ENCODE peak calls at places on chromosomes 13 and 19, in ten cellular contexts. A is iris pigment epithelial cell, V is caudate nucleus, N is germinal center, U is fibroblast of the aortic adventitia, J is HFF-Myc, H is glutamatergic neuron, I is GDM1, Q is AG09319, E is NCI-H2081. Z is an unnamed sample.

GRCh38 chr13:111020546-111020945 is 94.6 kb upstream of the ARHGEF7 start:
- DNase-seq in E (no peak), A (no peak), J (no peak), V (no peak), N (no peak), I (no peak), H (no peak), U (no peak), Q (no peak), Z (no peak)

GRCh38 chr19:15453091-15453498 is 3.3 kb upstream of the WIZ start:
- DNase-seq in I (no peak), U (no peak), J (no peak), V (no peak), E (no peak), N (no peak), Q (no peak), H (no peak), A (no peak), Z (no peak)

GRCh38 chr13:25276748-25277147 is 10.5 kb downstream of the MTMR6 start:
- DNase-seq in V (no peak), N (no peak), A (peak; percentile 50), E (no peak), Q (no peak), I (no peak), H (no peak), J (no peak), U (no peak), Z (peak; percentile 29)

GRCh38 chr19:8423821-8424223 is 10.7 kb downstream of the MARCHF2 start:
- DNase-seq in V (no peak), E (no peak), N (no peak), U (peak; percentile 99), J (peak; percentile 94), Q (peak; percentile 94), I (peak; percentile 3), A (peak; percentile 98), H (peak; percentile 81), Z (peak; percentile 98)

GRCh38 chr13:96020155-96020575 is 33.0 kb downstream of the UGGT2 start:
- DNase-seq in E (peak; percentile 54), I (peak; percentile 10), H (no peak), U (peak; percentile 83), V (peak; percentile 24), A (peak; percentile 82), J (peak; percentile 36), N (peak; percentile 23), Q (peak; percentile 20), Z (peak; percentile 50)

GRCh38 chr19:48654299-48655059 is 8.5 kb upstream of the CA11 start:
- DNase-seq in V (no peak), H (no peak), J (peak; percentile 80), N (no peak), I (no peak), A (no peak), E (peak; percentile 37), U (no peak), Q (no peak), Z (no peak)

GRCh38 chr13:21557995-21558394 is 46.0 kb downstream of the MICU2 start:
- DNase-seq in N (peak; percentile 24), U (no peak), I (no peak), H (no peak), J (no peak), A (peak; percentile 40), Q (no peak), V (no peak), E (peak; percentile 2), Z (peak; percentile 39)

GRCh38 chr13:114000151-114001040 is 26.5 kb upstream of the C13orf46 start:
- DNase-seq in J (no peak), H (no peak), V (no peak), N (no peak), A (no peak), E (no peak), Q (no peak), I (no peak), U (no peak), Z (no peak)

GRCh38 chr19:30288957-30289735 is 83.0 kb upstream of the ZNF536 start:
- DNase-seq in A (no peak), E (no peak), N (no peak), I (no peak), Q (no peak), V (no peak), J (no peak), H (no peak), U (no peak), Z (no peak)

Z was measured in EL.